ENCODE peak calls at places on chromosome 14, in eight cellular contexts. Z is fibroblast of pulmonary artery, N is IMR-90, B is A549, G is suprapubic skin, I is cardiac muscle cell, K is fibroblast of the aortic adventitia, F is astrocyte of the cerebellum. S is an unnamed sample.

GRCh38 chr14:27049611-27050172 is 451.9 kb upstream of the NOVA1 start:
- DNase-seq in Z (no peak), N (no peak), B (no peak), G (no peak), I (no peak), K (no peak), F (no peak), S (no peak)

GRCh38 chr14:69945905-69946304 is 66.7 kb downstream of the SMOC1 start:
- DNase-seq in Z (no peak), N (no peak), B (no peak), G (no peak), I (peak), K (no peak), F (peak), S (no peak)

GRCh38 chr14:68307769-68308168 is 485.1 kb downstream of the ZFP36L1 start:
- DNase-seq in Z (peak), N (peak), B (no peak), G (no peak), I (peak), K (peak), F (no peak), S (no peak)

GRCh38 chr14:80390911-80391310 is 179.6 kb upstream of the DIO2 start:
- DNase-seq in Z (peak), N (peak), B (peak), G (no peak), I (peak), K (peak), F (no peak), S (no peak)

GRCh38 chr14:88479574-88479987 is 75.2 kb downstream of the PTPN21 start:
- DNase-seq in Z (no peak), N (no peak), B (no peak), G (no peak), I (no peak), K (no peak), F (no peak), S (no peak)

GRCh38 chr14:94540031-94540794 is 21.0 kb upstream of the SERPINA4 start:
- DNase-seq in Z (peak), N (peak), B (peak), G (no peak), I (peak), K (peak), F (no peak), S (no peak)

GRCh38 chr14:100532154-100532915 is 54.9 kb downstream of the BEGAIN start:
- DNase-seq in Z (no peak), N (peak), B (no peak), G (peak), I (no peak), K (no peak), F (no peak), S (peak)

GRCh38 chr14:99475660-99476059 is 5.0 kb downstream of the SETD3 start:
- DNase-seq in Z (peak), N (no peak), B (no peak), G (no peak), I (peak), K (peak), F (no peak), S (no peak)

GRCh38 chr14:96514694-96515093 is 12.5 kb downstream of the PAPOLA start:
- DNase-seq in Z (no peak), N (no peak), B (no peak), G (no peak), I (no peak), K (no peak), F (no peak), S (no peak)

GRCh38 chr14:100533647-100534485 is 53.4 kb downstream of the BEGAIN start:
- DNase-seq in Z (no peak), N (no peak), B (no peak), G (peak), I (peak), K (no peak), F (no peak), S (peak)

GRCh38 chr14:83664389-83664788 is 1865.6 kb upstream of the FLRT2 start:
- DNase-seq in Z (no peak), N (no peak), B (no peak), G (no peak), I (no peak), K (no peak), F (no peak), S (no peak)

GRCh38 chr14:99564256-99564902 is 39.6 kb downstream of the CCDC85C start:
- DNase-seq in Z (peak), N (peak), B (peak), G (no peak), I (peak), K (peak), F (peak), S (no peak)

GRCh38 chr14:29892327-29892726 is 35.3 kb downstream of the PRKD1 start:
- DNase-seq in Z (peak), N (peak), B (peak), G (no peak), I (peak), K (no peak), F (no peak), S (no peak)

GRCh38 chr14:88013750-88014349 is 8.9 kb downstream of the GPR65 start:
- DNase-seq in Z (peak), N (peak), B (peak), G (peak), I (peak), K (peak), F (peak), S (peak)

GRCh38 chr14:90732142-90732541 is 84.1 kb downstream of the TTC7B start:
- DNase-seq in Z (peak), N (no peak), B (no peak), G (no peak), I (no peak), K (no peak), F (no peak), S (no peak)

GRCh38 chr14:73476451-73476905 is 14.3 kb upstream of the RIOX1 start:
- DNase-seq in Z (no peak), N (no peak), B (no peak), G (no peak), I (no peak), K (peak), F (no peak), S (no peak)
- TF ChIP-seq CTCF in Z (no peak), N (no peak), B (no peak), G (no peak), I (no peak), K (no peak), F (no peak), S (no peak)

DNA sequence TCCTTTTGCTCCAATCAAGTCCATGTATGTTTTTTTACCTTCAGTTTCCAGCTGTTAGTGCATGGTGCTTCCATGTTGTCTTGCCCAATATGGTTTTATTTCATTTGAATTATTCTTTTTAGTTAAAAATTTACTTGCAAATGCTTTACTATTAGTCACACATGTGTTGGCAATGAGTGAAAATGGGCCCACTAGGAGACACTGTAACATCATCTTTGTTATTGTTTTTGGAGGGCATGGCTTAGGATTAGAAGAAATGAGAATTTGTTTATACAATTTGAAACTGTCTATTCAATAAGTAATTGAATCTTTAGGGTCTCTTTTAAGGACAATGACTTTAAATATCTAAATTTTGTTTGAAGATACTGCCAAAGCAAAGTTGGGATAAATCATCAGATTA is 133.7 kb downstream of the BRMS1L start:
- DNase-seq in Z (no peak), N (no peak), B (peak), G (no peak), I (no peak), K (no peak), F (no peak), S (no peak)
- TF ChIP-seq CTCF in Z (no peak), N (no peak), B (peak), G (no peak), I (no peak), K (no peak), F (no peak), S (no peak)

DNA sequence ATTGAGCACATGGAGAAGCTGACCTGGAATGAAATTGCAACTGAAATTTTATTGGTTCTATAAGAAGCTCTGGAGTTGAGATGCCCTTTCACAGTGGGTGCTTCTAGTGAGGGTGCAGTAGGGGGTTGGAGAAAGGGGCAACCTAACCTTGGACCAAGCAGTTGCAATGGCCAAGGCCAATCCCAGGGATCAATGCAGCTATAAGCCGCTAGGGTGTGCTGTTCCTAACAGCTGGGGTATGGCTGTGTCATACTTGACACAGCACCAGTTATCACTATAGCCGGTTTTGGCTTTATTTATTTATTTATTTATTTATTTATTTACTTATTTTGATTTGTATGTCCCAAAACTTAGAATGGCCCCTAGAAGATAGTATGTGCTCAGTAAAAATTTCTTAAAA is 505.9 kb downstream of the FLRT2 start:
- DNase-seq in Z (peak), N (no peak), B (peak), G (no peak), I (peak), K (peak), F (no peak), S (no peak)
- TF ChIP-seq CTCF in Z (peak), N (peak), B (no peak), G (no peak), I (peak), K (peak), F (peak), S (peak)

GRCh38 chr14:38128640-38129039 is 79.1 kb upstream of the SSTR1 start:
- DNase-seq in Z (no peak), N (no peak), B (no peak), G (no peak), I (no peak), K (no peak), F (no peak), S (no peak)

GRCh38 chr14:38127356-38127755 is 80.3 kb upstream of the SSTR1 start:
- DNase-seq in Z (no peak), N (no peak), B (no peak), G (no peak), I (no peak), K (no peak), F (no peak), S (no peak)

GRCh38 chr14:38127784-38128183 is 79.9 kb upstream of the SSTR1 start:
- DNase-seq in Z (peak), N (peak), B (no peak), G (no peak), I (peak), K (no peak), F (no peak), S (no peak)

GRCh38 chr14:38129192-38129591 is 78.5 kb upstream of the SSTR1 start:
- DNase-seq in Z (no peak), N (no peak), B (no peak), G (no peak), I (no peak), K (no peak), F (no peak), S (no peak)

GRCh38 chr14:38129705-38130104 is 78.0 kb upstream of the SSTR1 start:
- DNase-seq in Z (no peak), N (no peak), B (no peak), G (no peak), I (no peak), K (no peak), F (no peak), S (no peak)
- TF ChIP-seq CTCF in Z (no peak), N (no peak), B (no peak), G (no peak), I (no peak), K (no peak), F (no peak), S (no peak)

GRCh38 chr14:32329146-32329545 is at the start of gene AKAP6:
- DNase-seq in Z (no peak), N (no peak), B (no peak), G (no peak), I (no peak), K (no peak), F (no peak), S (peak)
- TF ChIP-seq CTCF in Z (no peak), N (no peak), B (no peak), G (no peak), I (no peak), K (no peak), F (no peak), S (no peak)

GRCh38 chr14:41922014-41922413 is 315.3 kb downstream of the LRFN5 start:
- DNase-seq in Z (no peak), N (no peak), B (no peak), G (no peak), I (no peak), K (no peak), F (no peak), S (no peak)

DNA sequence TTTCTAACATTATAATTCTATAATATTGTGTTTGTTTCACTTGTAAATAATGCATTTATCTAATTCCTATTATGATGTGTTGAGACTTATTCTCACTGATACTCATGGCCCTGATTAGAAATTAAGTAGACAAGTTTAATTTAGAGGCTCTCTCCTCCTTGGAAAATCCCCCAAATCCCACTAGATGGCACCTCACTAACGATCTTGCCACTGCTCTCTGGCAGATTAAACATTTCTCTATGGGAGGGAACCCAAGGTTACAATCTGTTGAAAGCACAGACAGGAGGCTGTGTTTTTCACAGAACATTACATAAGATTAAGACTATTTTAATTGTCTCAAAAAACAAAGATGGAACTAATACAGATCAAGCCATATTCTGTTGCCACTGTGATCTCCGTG is 318.7 kb downstream of the LRFN5 start:
- DNase-seq in Z (peak), N (peak), B (peak), G (no peak), I (peak), K (peak), F (peak), S (no peak)
- TF ChIP-seq CTCF in Z (peak), N (peak), B (peak), G (no peak), I (peak), K (peak), F (peak), S (peak)